ENCODE peak calls at places on chromosome 6, in ten cellular contexts. One of them, this sample, is unnamed.

GRCh38 chr6:130262008-130262407 is 39.3 kb upstream of the SAMD3 start:
- DNase-seq in activated T-cell treated with anti-CD3 and anti-CD28 coated beads, Interleukin-2, amount 50 U/mL, for 4 hours: no peak
- DNase-seq in occipital lobe: no peak
- DNase-seq in nephron progenitor cell: no peak
- DNase-seq in anterior cingulate cortex: no peak
- DNase-seq in HAP-1: no peak
- DNase-seq in T-helper 9 cell: no peak
- DNase-seq in stimulated activated CD4-positive, alpha-beta T cell treated with anti-CD3 and anti-CD28 coated beads, Interleukin-4, amount 100 ng/mL, for 48 hours: no peak
- DNase-seq in HS-27A: no peak
- DNase-seq in aorta: no peak
- DNase-seq in this sample: no peak

GRCh38 chr6:20202070-20202658 is 10.1 kb downstream of the MBOAT1 start:
- DNase-seq in activated T-cell treated with anti-CD3 and anti-CD28 coated beads, Interleukin-2, amount 50 U/mL, for 4 hours: no peak
- DNase-seq in occipital lobe: no peak
- DNase-seq in nephron progenitor cell: no peak
- DNase-seq in anterior cingulate cortex: no peak
- DNase-seq in HAP-1: no peak
- DNase-seq in T-helper 9 cell: no peak
- DNase-seq in stimulated activated CD4-positive, alpha-beta T cell treated with anti-CD3 and anti-CD28 coated beads, Interleukin-4, amount 100 ng/mL, for 48 hours: no peak
- DNase-seq in HS-27A: no peak
- DNase-seq in aorta: no peak
- DNase-seq in this sample: no peak

GRCh38 chr6:134446228-134446848 is 128.4 kb upstream of the SGK1 start:
- DNase-seq in activated T-cell treated with anti-CD3 and anti-CD28 coated beads, Interleukin-2, amount 50 U/mL, for 4 hours: no peak
- DNase-seq in occipital lobe: peak
- DNase-seq in nephron progenitor cell: no peak
- DNase-seq in anterior cingulate cortex: no peak
- DNase-seq in HAP-1: no peak
- DNase-seq in T-helper 9 cell: no peak
- DNase-seq in stimulated activated CD4-positive, alpha-beta T cell treated with anti-CD3 and anti-CD28 coated beads, Interleukin-4, amount 100 ng/mL, for 48 hours: no peak
- DNase-seq in HS-27A: no peak
- DNase-seq in aorta: no peak
- DNase-seq in this sample: no peak

GRCh38 chr6:41167173-41167963 is 4.5 kb upstream of the TREM2 start:
- DNase-seq in activated T-cell treated with anti-CD3 and anti-CD28 coated beads, Interleukin-2, amount 50 U/mL, for 4 hours: no peak
- DNase-seq in occipital lobe: no peak
- DNase-seq in nephron progenitor cell: peak
- DNase-seq in anterior cingulate cortex: no peak
- DNase-seq in HAP-1: peak
- DNase-seq in T-helper 9 cell: no peak
- DNase-seq in stimulated activated CD4-positive, alpha-beta T cell treated with anti-CD3 and anti-CD28 coated beads, Interleukin-4, amount 100 ng/mL, for 48 hours: no peak
- DNase-seq in HS-27A: no peak
- DNase-seq in aorta: no peak
- DNase-seq in this sample: no peak

GRCh38 chr6:11058406-11058805 is 14.3 kb upstream of the ELOVL2 start:
- DNase-seq in activated T-cell treated with anti-CD3 and anti-CD28 coated beads, Interleukin-2, amount 50 U/mL, for 4 hours: no peak
- DNase-seq in occipital lobe: no peak
- DNase-seq in nephron progenitor cell: no peak
- DNase-seq in anterior cingulate cortex: no peak
- DNase-seq in HAP-1: no peak
- DNase-seq in T-helper 9 cell: no peak
- DNase-seq in stimulated activated CD4-positive, alpha-beta T cell treated with anti-CD3 and anti-CD28 coated beads, Interleukin-4, amount 100 ng/mL, for 48 hours: no peak
- DNase-seq in HS-27A: no peak
- DNase-seq in aorta: no peak
- DNase-seq in this sample: no peak

GRCh38 chr6:121963826-121964225 is 435.6 kb upstream of the HSF2 start:
- DNase-seq in activated T-cell treated with anti-CD3 and anti-CD28 coated beads, Interleukin-2, amount 50 U/mL, for 4 hours: no peak
- DNase-seq in occipital lobe: no peak
- DNase-seq in nephron progenitor cell: no peak
- DNase-seq in anterior cingulate cortex: no peak
- DNase-seq in HAP-1: no peak
- DNase-seq in T-helper 9 cell: no peak
- DNase-seq in stimulated activated CD4-positive, alpha-beta T cell treated with anti-CD3 and anti-CD28 coated beads, Interleukin-4, amount 100 ng/mL, for 48 hours: no peak
- DNase-seq in HS-27A: no peak
- DNase-seq in aorta: no peak
- DNase-seq in this sample: no peak

GRCh38 chr6:34414999-34415858 is 10.6 kb downstream of the RPS10 start:
- DNase-seq in activated T-cell treated with anti-CD3 and anti-CD28 coated beads, Interleukin-2, amount 50 U/mL, for 4 hours: peak
- DNase-seq in occipital lobe: peak
- DNase-seq in nephron progenitor cell: no peak
- DNase-seq in anterior cingulate cortex: no peak
- DNase-seq in HAP-1: peak
- DNase-seq in T-helper 9 cell: peak
- DNase-seq in stimulated activated CD4-positive, alpha-beta T cell treated with anti-CD3 and anti-CD28 coated beads, Interleukin-4, amount 100 ng/mL, for 48 hours: no peak
- DNase-seq in HS-27A: no peak
- DNase-seq in aorta: no peak
- DNase-seq in this sample: no peak

GRCh38 chr6:74735304-74735703 is 470.5 kb downstream of the COL12A1 start:
- DNase-seq in activated T-cell treated with anti-CD3 and anti-CD28 coated beads, Interleukin-2, amount 50 U/mL, for 4 hours: no peak
- DNase-seq in occipital lobe: no peak
- DNase-seq in nephron progenitor cell: no peak
- DNase-seq in anterior cingulate cortex: no peak
- DNase-seq in HAP-1: no peak
- DNase-seq in T-helper 9 cell: no peak
- DNase-seq in stimulated activated CD4-positive, alpha-beta T cell treated with anti-CD3 and anti-CD28 coated beads, Interleukin-4, amount 100 ng/mL, for 48 hours: no peak
- DNase-seq in HS-27A: no peak
- DNase-seq in aorta: no peak
- DNase-seq in this sample: no peak

This sample was measured in glomerular endothelial cell.